ENCODE peak calls at places on chromosomes 16 and 17, in six cellular contexts. One of them, this sample, is unnamed.

GRCh38 chr17:16446338-16446983 is 31.1 kb downstream of the TRPV2 start:
- DNase-seq in spleen: no peak
- DNase-seq in upper lobe of right lung: no peak
- DNase-seq in lung: no peak
- DNase-seq in cardiac muscle cell: no peak
- DNase-seq in PC-9: no peak
- DNase-seq in this sample: no peak

GRCh38 chr17:8176998-8177731 is 985 bp upstream of the TMEM107 start:
- DNase-seq in spleen: no peak
- DNase-seq in upper lobe of right lung: no peak
- DNase-seq in lung: no peak
- DNase-seq in cardiac muscle cell: no peak
- DNase-seq in PC-9: no peak
- DNase-seq in this sample: peak; percentile 47

GRCh38 chr16:30112197-30113030 is 923 bp downstream of the GDPD3 start:
- DNase-seq in spleen: peak; percentile 89
- DNase-seq in upper lobe of right lung: peak; percentile 81
- DNase-seq in lung: no peak
- DNase-seq in cardiac muscle cell: peak; percentile 20
- DNase-seq in PC-9: peak; percentile 71
- DNase-seq in this sample: peak; percentile 66

GRCh38 chr17:78993241-78993956 is 13.7 kb upstream of the LGALS3BP start:
- DNase-seq in spleen: no peak
- DNase-seq in upper lobe of right lung: peak; percentile 69
- DNase-seq in lung: no peak
- DNase-seq in cardiac muscle cell: peak; percentile 57
- DNase-seq in PC-9: peak; percentile 44
- DNase-seq in this sample: peak; percentile 73

GRCh38 chr16:6105115-6105514 is 1007.5 kb upstream of the EEF2KMT start:
- DNase-seq in spleen: no peak
- DNase-seq in upper lobe of right lung: no peak
- DNase-seq in lung: no peak
- DNase-seq in cardiac muscle cell: no peak
- DNase-seq in PC-9: no peak
- DNase-seq in this sample: no peak

GRCh38 chr16:89722392-89723278 is 1.3 kb downstream of the ZNF276 start:
- DNase-seq in spleen: peak; percentile 96
- DNase-seq in upper lobe of right lung: peak; percentile 93
- DNase-seq in lung: peak; percentile 86
- DNase-seq in cardiac muscle cell: no peak
- DNase-seq in PC-9: peak; percentile 82
- DNase-seq in this sample: no peak

GRCh38 chr17:76427457-76428231 is 25.3 kb downstream of the UBE2O start:
- DNase-seq in spleen: no peak
- DNase-seq in upper lobe of right lung: no peak
- DNase-seq in lung: no peak
- DNase-seq in cardiac muscle cell: no peak
- DNase-seq in PC-9: no peak
- DNase-seq in this sample: no peak

GRCh38 chr16:80189481-80190163 is 351.2 kb upstream of the DYNLRB2 start:
- DNase-seq in spleen: no peak
- DNase-seq in upper lobe of right lung: no peak
- DNase-seq in lung: no peak
- DNase-seq in cardiac muscle cell: no peak
- DNase-seq in PC-9: no peak
- DNase-seq in this sample: no peak

GRCh38 chr17:60128171-60128859 is 21.5 kb upstream of the CA4 start:
- DNase-seq in spleen: peak; percentile 14
- DNase-seq in upper lobe of right lung: no peak
- DNase-seq in lung: peak; percentile 13
- DNase-seq in cardiac muscle cell: no peak
- DNase-seq in PC-9: no peak
- DNase-seq in this sample: peak; percentile 7

GRCh38 chr17:21288581-21289017 is 4.1 kb downstream of the MAP2K3 start:
- DNase-seq in spleen: no peak
- DNase-seq in upper lobe of right lung: no peak
- DNase-seq in lung: no peak
- DNase-seq in cardiac muscle cell: no peak
- DNase-seq in PC-9: no peak
- DNase-seq in this sample: no peak
- H3K4me1 ChIP-seq in spleen: peaks cover 51% of the 10 kb centered on the region
- H3K4me1 ChIP-seq in upper lobe of right lung: peaks cover 42% of the 10 kb centered on the region
- H3K4me1 ChIP-seq in lung: peaks cover 7% of the 10 kb centered on the region
- H3K4me1 ChIP-seq in cardiac muscle cell: peaks cover 12% of the 10 kb centered on the region
- H3K4me1 ChIP-seq in PC-9: peaks cover 28% of the 10 kb centered on the region
- H3K4me1 ChIP-seq in this sample: peaks cover 22% of the 10 kb centered on the region

DNA sequence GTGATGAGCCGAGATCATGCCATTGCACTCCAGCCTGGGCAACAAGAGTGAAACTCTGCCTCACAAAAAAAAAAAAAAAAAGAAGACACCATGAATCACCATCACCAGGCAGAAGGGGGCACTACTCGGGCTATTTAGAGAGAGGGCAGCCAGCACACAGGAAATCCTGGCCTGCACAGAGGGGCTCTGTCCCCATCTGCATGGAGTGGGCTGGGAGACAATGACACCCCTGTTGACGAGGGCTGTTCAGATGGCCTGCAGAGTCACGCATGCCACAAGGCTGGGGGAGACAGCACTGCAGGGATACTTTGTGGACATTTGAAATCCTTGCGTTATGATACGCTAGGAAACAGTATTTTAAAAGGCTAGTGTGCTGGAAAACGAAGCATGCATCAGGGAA is 48.3 kb downstream of the CUEDC1 start:
- DNase-seq in spleen: no peak
- DNase-seq in upper lobe of right lung: no peak
- DNase-seq in lung: no peak
- DNase-seq in cardiac muscle cell: peak; percentile 42
- DNase-seq in PC-9: no peak
- DNase-seq in this sample: no peak
- TF ChIP-seq CTCF in spleen: no peak
- TF ChIP-seq CTCF in upper lobe of right lung: no peak
- TF ChIP-seq CTCF in lung: no peak
- TF ChIP-seq CTCF in cardiac muscle cell: peak; percentile 12
- TF ChIP-seq CTCF in PC-9: no peak
- TF ChIP-seq CTCF in this sample: no peak

DNA sequence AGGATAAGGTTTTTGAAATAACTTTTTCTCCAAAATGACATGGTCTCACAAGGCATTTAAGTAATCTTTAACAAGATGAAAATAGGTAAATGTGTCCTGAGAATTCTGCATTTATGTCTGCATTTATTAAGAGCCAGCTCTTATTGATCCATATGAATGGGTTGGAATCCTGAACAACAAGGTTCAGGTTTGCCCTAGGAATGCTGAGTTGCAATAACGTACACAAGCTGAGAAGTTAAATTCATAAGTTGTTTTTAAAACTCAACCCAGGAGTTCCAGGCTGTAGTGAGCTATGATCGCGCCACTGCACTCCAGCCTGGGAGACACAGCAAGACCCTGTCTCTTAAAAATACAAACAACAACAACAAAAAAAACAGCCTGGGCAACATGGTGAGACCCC is 28.1 kb downstream of the GLG1 start:
- DNase-seq in spleen: no peak
- DNase-seq in upper lobe of right lung: no peak
- DNase-seq in lung: no peak
- DNase-seq in cardiac muscle cell: no peak
- DNase-seq in PC-9: no peak
- DNase-seq in this sample: no peak
- H3K4me1 ChIP-seq in spleen: peaks cover 8% of the 10 kb centered on the region
- H3K4me1 ChIP-seq in upper lobe of right lung: peaks cover 7% of the 10 kb centered on the region
- H3K4me1 ChIP-seq in lung: peaks cover 5% of the 10 kb centered on the region
- H3K4me1 ChIP-seq in cardiac muscle cell: no peaks in the 10 kb centered on the region
- H3K4me1 ChIP-seq in PC-9: peaks cover 25% of the 10 kb centered on the region
- H3K4me1 ChIP-seq in this sample: peaks cover 13% of the 10 kb centered on the region

GRCh38 chr16:7919782-7920181 is 587.1 kb downstream of the RBFOX1 start:
- DNase-seq in spleen: no peak
- DNase-seq in upper lobe of right lung: no peak
- DNase-seq in lung: no peak
- DNase-seq in cardiac muscle cell: no peak
- DNase-seq in PC-9: no peak
- DNase-seq in this sample: no peak

GRCh38 chr16:7921360-7921759 is 588.7 kb downstream of the RBFOX1 start:
- DNase-seq in spleen: no peak
- DNase-seq in upper lobe of right lung: no peak
- DNase-seq in lung: no peak
- DNase-seq in cardiac muscle cell: peak; percentile 35
- DNase-seq in PC-9: no peak
- DNase-seq in this sample: no peak
- TF ChIP-seq CTCF in spleen: no peak
- TF ChIP-seq CTCF in upper lobe of right lung: no peak
- TF ChIP-seq CTCF in lung: no peak
- TF ChIP-seq CTCF in cardiac muscle cell: no peak
- TF ChIP-seq CTCF in PC-9: no peak
- TF ChIP-seq CTCF in this sample: no peak

GRCh38 chr16:75244844-75245758 is 6.3 kb downstream of the BCAR1 start:
- DNase-seq in spleen: no peak
- DNase-seq in upper lobe of right lung: peak; percentile 90
- DNase-seq in lung: peak; percentile 65
- DNase-seq in cardiac muscle cell: peak; percentile 90
- DNase-seq in PC-9: peak; percentile 96
- DNase-seq in this sample: peak; percentile 74
- H3K4me1 ChIP-seq in spleen: peaks cover 58% of the 10 kb centered on the region
- H3K4me1 ChIP-seq in upper lobe of right lung: peaks cover 68% of the 10 kb centered on the region
- H3K4me1 ChIP-seq in lung: peaks cover 37% of the 10 kb centered on the region
- H3K4me1 ChIP-seq in cardiac muscle cell: peaks cover 45% of the 10 kb centered on the region
- H3K4me1 ChIP-seq in PC-9: peaks cover 65% of the 10 kb centered on the region
- H3K4me1 ChIP-seq in this sample: peaks cover 59% of the 10 kb centered on the region

This sample was measured in Caco-2.